ENCODE peak calls at places on chromosome 10, in six cellular contexts. B is HCEC 1CT, Z is NT2/D1, T is GM13976, W is hepatocyte, M is astrocyte of the hippocampus. A is an unnamed sample.

GRCh38 chr10:59234814-59235429 is 58.5 kb downstream of the PHYHIPL start:
- DNase-seq in B (peak; percentile 54), Z (peak; percentile 16), T (no peak), W (peak; percentile 47), M (peak; percentile 58), A (peak; percentile 71)

GRCh38 chr10:97869091-97870042 is 19.7 kb downstream of the GOLGA7B start:
- DNase-seq in B (peak; percentile 76), Z (peak; percentile 52), T (peak; percentile 78), W (peak; percentile 89), M (peak; percentile 95), A (peak; percentile 67)

GRCh38 chr10:58782876-58783859 is 270.5 kb downstream of the BICC1 start:
- DNase-seq in B (peak; percentile 42), Z (no peak), T (no peak), W (peak; percentile 9), M (no peak), A (peak; percentile 25)

GRCh38 chr10:99461230-99461629 is 30.8 kb upstream of the GOT1 start:
- DNase-seq in B (peak; percentile 90), Z (no peak), T (no peak), W (no peak), M (peak; percentile 11), A (peak; percentile 58)

GRCh38 chr10:26994743-26995142 is 105.6 kb downstream of the ANKRD26 start:
- DNase-seq in B (no peak), Z (no peak), T (no peak), W (no peak), M (no peak), A (no peak)

GRCh38 chr10:127556911-127557310 is 7.8 kb downstream of the NPS start:
- DNase-seq in B (no peak), Z (peak; percentile 23), T (no peak), W (peak; percentile 66), M (peak; percentile 70), A (peak; percentile 5)

GRCh38 chr10:71128311-71129010 is 83.9 kb upstream of the UNC5B start:
- DNase-seq in B (no peak), Z (no peak), T (no peak), W (no peak), M (peak; percentile 5), A (no peak)

GRCh38 chr10:130507461-130507860 is 371.3 kb downstream of the GLRX3 start:
- DNase-seq in B (no peak), Z (no peak), T (no peak), W (no peak), M (no peak), A (no peak)

GRCh38 chr10:81950358-81950757 is 75.4 kb downstream of the NRG3 start:
- DNase-seq in B (no peak), Z (no peak), T (no peak), W (no peak), M (no peak), A (no peak)